ENCODE peak calls at places on chromosomes 5 and 9, in four cellular contexts. R, V, T and B are unnamed samples. For H3K4me1, the result is how much of the 10 kb centered on the place peaks cover.

GRCh38 chr5:154242442-154242841 is 51.9 kb downstream of the GALNT10 start:
- DNase-seq in T (no peak), V (no peak), R (no peak), B (no peak)

GRCh38 chr5:150434502-150434901 is 15.0 kb downstream of the RPS14 start:
- DNase-seq in R (no peak), T (no peak), V (no peak), B (no peak)

GRCh38 chr5:4054092-4054491 is 458.5 kb downstream of the IRX1 start:
- DNase-seq in V (no peak), T (no peak), R (no peak), B (no peak)

GRCh38 chr5:16666861-16667481 is 50.2 kb upstream of the RETREG1 start:
- DNase-seq in V (no peak), T (peak), R (no peak), B (peak)

GRCh38 chr9:125674981-125675973 is 31.7 kb downstream of the MAPKAP1 start:
- DNase-seq in V (no peak), R (no peak), T (no peak), B (peak)

GRCh38 chr5:1229822-1230221 is 4.6 kb downstream of the SLC6A18 start:
- DNase-seq in R (no peak), T (no peak), V (no peak), B (no peak)

GRCh38 chr5:121174351-121174750 is 677.3 kb upstream of the FTMT start:
- DNase-seq in R (no peak), V (no peak), T (no peak), B (no peak)

GRCh38 chr9:131854334-131854733 is 114.5 kb upstream of the RAPGEF1 start:
- DNase-seq in V (no peak), R (peak), T (no peak), B (no peak)

GRCh38 chr9:2144619-2145018 is 129.5 kb downstream of the SMARCA2 start:
- DNase-seq in T (no peak), R (no peak), V (no peak), B (no peak)

GRCh38 chr5:72503888-72504491 is 3.2 kb downstream of the ZNF366 start:
- DNase-seq in V (no peak), T (no peak), R (no peak), B (peak)

GRCh38 chr5:370959-371810 is 49.7 kb downstream of the AHRR start:
- DNase-seq in T (peak), V (peak), R (no peak), B (peak)

GRCh38 chr5:76380346-76381074 is 22.6 kb upstream of the IQGAP2 start:
- DNase-seq in R (no peak), T (no peak), V (no peak), B (no peak)

GRCh38 chr5:31226651-31227050 is 33.2 kb downstream of the CDH6 start:
- DNase-seq in R (no peak), V (no peak), T (no peak), B (no peak)

GRCh38 chr9:8955315-8955714 is 1155.7 kb upstream of the DMAC1 start:
- DNase-seq in V (no peak), T (no peak), R (no peak), B (no peak)

GRCh38 chr5:56838409-56839039 is 23.2 kb downstream of the MAP3K1 start:
- DNase-seq in R (peak), T (no peak), V (no peak), B (no peak)

GRCh38 chr5:180832638-180833068 is 28.4 kb downstream of the ZFP62 start:
- DNase-seq in T (no peak), V (no peak), R (peak), B (no peak)

GRCh38 chr9:89002987-89003386 is 11.7 kb downstream of the S1PR3 start:
- DNase-seq in V (no peak), R (no peak), T (no peak), B (no peak)

GRCh38 chr9:21804336-21804735 is 1.9 kb downstream of the MTAP start:
- DNase-seq in R (no peak), T (no peak), V (no peak), B (peak)

GRCh38 chr5:149360262-149360661 is 2.4 kb downstream of the PCYOX1L start:
- DNase-seq in V (no peak), T (no peak), R (no peak), B (no peak)

GRCh38 chr5:149357370-149358293 is at the start of gene PCYOX1L:
- DNase-seq in T (peak), R (peak), V (peak), B (peak)

GRCh38 chr5:149358294-149358651 is 427 bp downstream of the PCYOX1L start:
- DNase-seq in V (no peak), T (peak), R (peak), B (peak)

GRCh38 chr5:149356391-149356790 is 1.5 kb upstream of the PCYOX1L start:
- DNase-seq in V (no peak), R (no peak), T (no peak), B (no peak)

DNA sequence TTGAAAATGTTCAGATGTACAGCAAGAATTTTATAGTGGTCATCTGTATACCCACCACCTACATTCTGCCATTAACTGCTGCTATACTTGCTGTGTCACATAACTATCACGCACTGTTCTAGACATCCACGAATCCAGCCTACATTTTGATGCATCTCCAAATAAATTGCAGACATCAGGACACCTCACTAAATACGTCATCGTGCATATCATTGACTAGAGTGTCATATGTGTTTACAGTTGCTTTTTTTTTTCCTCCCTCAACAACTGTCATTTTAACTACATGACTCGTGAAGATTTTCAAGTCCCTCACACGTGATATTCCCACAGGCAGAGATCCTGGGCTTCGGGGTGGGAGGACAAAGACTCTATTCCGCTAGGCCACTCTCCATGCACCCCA is 972 bp downstream of the PCYOX1L start:
- DNase-seq in R (no peak), T (no peak), V (no peak), B (no peak)
- H3K4me1 ChIP-seq in R (under half), T (under half), V (under half), B (under half)

DNA sequence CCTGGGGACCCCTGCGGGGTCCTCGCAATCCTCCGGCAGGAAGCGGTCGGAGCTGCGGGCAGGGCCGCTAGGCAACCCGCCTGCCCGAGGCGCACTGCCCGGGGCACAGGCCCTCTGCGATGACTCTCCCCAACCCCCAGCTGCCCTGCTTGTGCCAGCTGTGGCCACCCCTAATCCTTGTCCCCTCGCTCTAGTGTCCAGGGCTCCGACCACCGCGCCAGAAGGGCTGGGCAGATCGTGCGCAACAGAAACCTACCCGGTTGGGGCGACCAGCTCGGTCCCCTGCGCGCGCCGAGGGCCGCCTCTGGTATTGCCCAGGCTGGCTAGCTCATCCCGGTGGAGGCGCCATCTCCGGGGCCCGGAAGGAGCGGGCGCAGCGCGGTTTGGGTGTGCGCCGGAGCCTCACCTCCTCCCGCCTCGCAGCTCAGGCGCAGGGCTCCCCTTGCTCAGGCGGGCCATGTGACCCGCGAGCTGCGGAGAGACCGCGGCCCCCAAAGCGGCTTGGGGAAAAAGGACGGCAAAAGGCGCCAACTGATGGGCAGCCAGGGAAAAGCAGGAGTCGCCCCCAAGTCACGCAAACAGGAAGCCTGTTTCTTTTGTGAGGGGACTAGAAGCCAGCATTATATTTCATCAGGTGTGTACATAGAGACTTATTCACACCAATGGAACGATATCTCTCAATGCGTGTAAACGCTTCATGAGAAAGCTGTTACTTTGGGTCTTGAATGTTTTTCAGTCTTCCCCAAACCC is 46.8 kb upstream of the RNF20 start:
- DNase-seq in T (peak), R (no peak), V (peak), B (peak)
- TF ChIP-seq CTCF in T (no peak), R (no peak), V (peak), B (no peak)

GRCh38 chr9:37005517-37006140 is 28.4 kb downstream of the PAX5 start:
- DNase-seq in T (no peak), V (no peak), R (no peak), B (no peak)

GRCh38 chr9:37010180-37010579 is 23.9 kb downstream of the PAX5 start:
- DNase-seq in R (no peak), T (no peak), V (no peak), B (no peak)

GRCh38 chr9:37007295-37007694 is 26.8 kb downstream of the PAX5 start:
- DNase-seq in R (no peak), T (no peak), V (no peak), B (no peak)

GRCh38 chr9:37011530-37011929 is 22.5 kb downstream of the PAX5 start:
- DNase-seq in R (peak), T (no peak), V (no peak), B (no peak)

GRCh38 chr9:37010976-37011375 is 23.1 kb downstream of the PAX5 start:
- DNase-seq in T (no peak), R (no peak), V (no peak), B (no peak)
- H3K4me1 ChIP-seq in T (under half), R (half or more), V (under half), B (under half)

GRCh38 chr9:76351006-76351405 is 43.2 kb downstream of the RFK start:
- DNase-seq in V (no peak), R (peak), T (no peak), B (no peak)
- TF ChIP-seq CTCF in V (no peak), R (no peak), T (no peak), B (no peak)

DNA sequence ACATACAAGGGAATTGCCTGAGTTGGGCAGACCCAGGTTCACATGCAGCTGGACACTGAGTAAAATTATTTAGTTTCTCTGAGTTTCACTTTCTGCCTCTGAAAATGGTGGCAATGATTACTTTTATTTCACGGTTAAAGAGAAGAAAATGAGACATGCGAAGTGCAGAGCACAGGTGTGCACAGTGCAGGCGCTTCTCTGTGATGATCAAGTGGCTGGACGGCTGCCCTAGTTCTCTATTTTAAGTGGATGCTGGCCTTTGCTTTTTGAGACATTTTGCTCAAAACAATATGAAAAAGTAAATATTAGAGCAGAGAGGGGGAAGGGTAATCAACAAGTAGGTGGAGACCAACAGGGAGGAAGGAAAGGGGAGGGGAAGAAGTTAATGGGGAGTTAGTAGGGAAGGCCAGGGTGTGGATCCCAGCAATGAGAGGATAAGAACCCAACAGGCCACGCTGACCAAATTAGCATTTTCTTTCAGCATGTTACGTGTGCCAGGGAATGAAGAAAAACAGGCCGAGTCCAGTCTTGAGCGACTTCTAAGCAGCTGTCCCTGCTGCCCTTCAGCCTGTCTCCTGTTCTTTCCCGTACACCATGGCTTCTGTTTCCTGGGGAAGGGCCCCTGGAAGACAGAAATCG is 16.1 kb downstream of the SNX18 start:
- DNase-seq in R (no peak), V (no peak), T (no peak), B (no peak)
- H3K4me1 ChIP-seq in R (under half), V (under half), T (under half), B (under half)